ENCODE peak calls at places on chromosome 22, in six cellular contexts. Q is heart left ventricle, E is adrenal gland, T is body of pancreas, P is ovary, X is breast epithelium. U is an unnamed sample.

GRCh38 chr22:19974935-19975706 is 33.5 kb upstream of the TXNRD2 start:
- DNase-seq in E (no peak), T (no peak), P (no peak), X (no peak), Q (no peak), U (no peak)

GRCh38 chr22:46748948-46749681 is 11.1 kb upstream of the CERK start:
- DNase-seq in E (no peak), T (no peak), X (no peak), Q (no peak), P (no peak), U (no peak)

GRCh38 chr22:25824828-25825474 is 83.0 kb downstream of the MYO18B start:
- DNase-seq in Q (no peak), E (no peak), T (no peak), X (no peak), P (no peak), U (no peak)

GRCh38 chr22:39839917-39840510 is 53.5 kb downstream of the ENTHD1 start:
- DNase-seq in P (no peak), Q (no peak), T (no peak), E (no peak), X (no peak), U (peak; percentile 2)

GRCh38 chr22:20055144-20055543 is 24.9 kb upstream of the DGCR8 start:
- DNase-seq in T (no peak), E (no peak), P (no peak), Q (no peak), X (no peak), U (no peak)

GRCh38 chr22:31093090-31093850 is 12.2 kb downstream of the SMTN start:
- DNase-seq in P (peak; percentile 52), X (no peak), T (peak; percentile 64), Q (peak; percentile 81), E (no peak), U (peak; percentile 12)

GRCh38 chr22:31127181-31127772 is 4.5 kb downstream of the INPP5J start:
- DNase-seq in T (no peak), P (no peak), Q (no peak), E (no peak), X (no peak), U (no peak)

GRCh38 chr22:17794726-17795125 is 20.5 kb upstream of the BID start:
- DNase-seq in E (no peak), Q (no peak), T (no peak), X (no peak), P (no peak), U (no peak)

GRCh38 chr22:30868663-30869385 is 99.8 kb downstream of the MORC2 start:
- DNase-seq in T (peak; percentile 3), Q (peak; percentile 4), P (no peak), E (peak; percentile 40), X (peak; percentile 30), U (peak; percentile 12)

DNA sequence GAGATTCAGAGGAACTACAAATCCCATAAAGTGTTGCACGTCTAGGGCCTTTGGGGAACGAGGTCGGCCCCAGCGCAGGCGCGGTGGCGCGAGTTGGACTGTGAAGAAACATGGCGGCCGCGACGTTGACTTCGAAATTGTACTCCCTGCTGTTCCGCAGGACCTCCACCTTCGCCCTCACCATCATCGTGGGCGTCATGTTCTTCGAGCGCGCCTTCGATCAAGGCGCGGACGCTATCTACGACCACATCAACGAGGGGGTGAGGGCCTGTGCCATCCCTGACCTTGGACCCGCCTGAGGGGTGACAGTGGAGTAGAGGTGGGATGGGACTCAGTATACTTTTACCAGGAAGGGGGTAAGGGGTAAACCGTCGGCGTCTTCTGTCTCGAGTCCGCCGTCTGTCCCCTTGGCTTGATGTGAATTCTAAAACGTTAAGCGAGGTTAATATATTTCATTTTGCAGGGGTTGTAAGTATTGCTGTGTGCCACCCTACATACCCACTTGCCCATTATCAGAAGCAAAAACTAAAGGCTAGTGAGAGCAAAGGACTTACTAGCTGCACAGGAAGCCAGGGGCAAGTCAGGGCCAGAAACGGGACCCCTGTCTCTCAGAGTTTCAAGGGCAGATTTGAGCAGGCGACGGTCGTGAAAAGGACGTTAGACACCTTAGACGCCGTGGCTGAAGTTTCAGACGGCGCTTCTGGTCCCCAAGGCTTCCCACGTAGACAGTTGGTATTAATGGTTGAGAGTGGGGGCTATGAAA is at the start of gene UQCR10:
- DNase-seq in T (peak; percentile 96), Q (peak; percentile 92), E (peak; percentile 92), P (peak; percentile 91), X (peak; percentile 89), U (peak; percentile 85)
- TF ChIP-seq POLR2A in T (no peak), Q (peak; percentile 50), E (no peak), P (peak; percentile 74), X (peak; percentile 51), U (peak; percentile 83)

GRCh38 chr22:37624017-37624365 is 15.4 kb downstream of the GGA1 start:
- DNase-seq in T (no peak), X (no peak), P (no peak), E (no peak), Q (no peak), U (no peak)
- TF ChIP-seq POLR2A in T (no peak), X (no peak), P (no peak), E (no peak), Q (no peak), U (no peak)

GRCh38 chr22:37542959-37543358 is 17.3 kb upstream of the CDC42EP1 start:
- DNase-seq in T (no peak), P (no peak), Q (no peak), X (no peak), E (no peak), U (no peak)

GRCh38 chr22:37546436-37547248 is 13.6 kb upstream of the CDC42EP1 start:
- DNase-seq in Q (peak; percentile 87), X (no peak), T (peak; percentile 90), E (peak; percentile 91), P (peak; percentile 86), U (no peak)

GRCh38 chr22:37547249-37547741 is 13.0 kb upstream of the CDC42EP1 start:
- DNase-seq in Q (no peak), P (no peak), E (no peak), X (no peak), T (no peak), U (no peak)

GRCh38 chr22:37544955-37545702 is 15.2 kb upstream of the CDC42EP1 start:
- DNase-seq in T (peak; percentile 92), E (peak; percentile 89), P (peak; percentile 69), Q (peak; percentile 73), X (no peak), U (peak; percentile 64)

GRCh38 chr22:37545703-37546435 is 14.4 kb upstream of the CDC42EP1 start:
- DNase-seq in X (peak; percentile 89), P (peak; percentile 99), T (peak; percentile 80), E (peak; percentile 96), Q (peak; percentile 96), U (no peak)
- TF ChIP-seq POLR2A in X (peak; percentile 72), P (peak; percentile 89), T (peak; percentile 27), E (peak; percentile 85), Q (peak; percentile 32), U (no peak)

DNA sequence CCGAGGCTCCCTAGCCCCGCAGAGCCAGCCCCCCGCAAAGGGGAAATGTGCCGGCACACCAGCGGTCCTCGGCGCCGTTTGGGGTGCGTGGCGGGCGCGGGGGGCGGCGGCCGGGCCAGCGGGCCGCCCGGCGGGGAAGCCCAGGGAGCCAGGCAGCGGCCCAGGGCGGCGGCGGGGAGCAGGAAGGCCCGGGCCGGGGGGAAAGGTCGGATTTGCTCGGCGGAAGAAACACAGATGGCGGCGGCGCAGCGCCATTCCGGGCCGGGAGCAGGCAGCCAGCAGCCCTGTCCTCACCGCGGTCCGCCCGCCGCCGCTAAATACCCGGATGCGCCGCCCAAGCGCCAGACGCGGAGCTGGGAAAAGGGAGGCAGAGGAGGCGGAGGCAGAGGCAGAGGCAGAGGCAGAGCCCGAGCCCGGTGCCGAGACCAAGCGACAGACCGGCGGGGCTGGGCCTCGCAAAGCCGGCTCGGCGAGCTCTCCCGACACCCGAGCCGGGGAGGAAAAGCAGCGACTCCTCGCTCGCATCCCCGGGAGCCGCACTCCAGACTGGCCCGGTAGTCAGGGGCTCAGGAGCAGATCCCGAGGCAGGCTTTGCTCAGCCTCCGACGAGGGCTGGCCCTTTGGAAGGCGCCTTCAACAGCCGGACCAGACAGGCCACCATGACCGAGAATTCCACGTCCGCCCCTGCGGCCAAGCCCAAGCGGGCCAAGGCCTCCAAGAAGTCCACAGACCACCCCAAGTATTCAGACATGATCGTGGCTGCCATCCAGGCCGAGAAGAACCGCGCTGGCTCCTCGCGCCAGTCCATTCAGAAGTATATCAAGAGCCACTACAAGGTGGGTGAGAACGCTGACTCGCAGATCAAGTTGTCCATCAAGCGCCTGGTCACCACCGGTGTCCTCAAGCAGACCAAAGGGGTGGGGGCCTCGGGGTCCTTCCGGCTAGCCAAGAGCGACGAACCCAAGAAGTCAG is 2.6 kb upstream of the GCAT start:
- DNase-seq in T (peak; percentile 90), X (peak; percentile 94), Q (peak; percentile 92), E (peak; percentile 92), P (peak; percentile 82), U (peak; percentile 61)
- TF ChIP-seq POLR2A in T (peak; percentile 93), X (peak; percentile 89), Q (peak; percentile 78), E (peak; percentile 89), P (peak; percentile 76), U (no peak)

GRCh38 chr22:23787600-23787896 is 782 bp downstream of the SMARCB1 start:
- DNase-seq in T (no peak), Q (no peak), X (no peak), P (no peak), E (no peak), U (no peak)
- TF ChIP-seq POLR2A in T (no peak), Q (no peak), X (no peak), P (peak; percentile 20), E (no peak), U (no peak)

DNA sequence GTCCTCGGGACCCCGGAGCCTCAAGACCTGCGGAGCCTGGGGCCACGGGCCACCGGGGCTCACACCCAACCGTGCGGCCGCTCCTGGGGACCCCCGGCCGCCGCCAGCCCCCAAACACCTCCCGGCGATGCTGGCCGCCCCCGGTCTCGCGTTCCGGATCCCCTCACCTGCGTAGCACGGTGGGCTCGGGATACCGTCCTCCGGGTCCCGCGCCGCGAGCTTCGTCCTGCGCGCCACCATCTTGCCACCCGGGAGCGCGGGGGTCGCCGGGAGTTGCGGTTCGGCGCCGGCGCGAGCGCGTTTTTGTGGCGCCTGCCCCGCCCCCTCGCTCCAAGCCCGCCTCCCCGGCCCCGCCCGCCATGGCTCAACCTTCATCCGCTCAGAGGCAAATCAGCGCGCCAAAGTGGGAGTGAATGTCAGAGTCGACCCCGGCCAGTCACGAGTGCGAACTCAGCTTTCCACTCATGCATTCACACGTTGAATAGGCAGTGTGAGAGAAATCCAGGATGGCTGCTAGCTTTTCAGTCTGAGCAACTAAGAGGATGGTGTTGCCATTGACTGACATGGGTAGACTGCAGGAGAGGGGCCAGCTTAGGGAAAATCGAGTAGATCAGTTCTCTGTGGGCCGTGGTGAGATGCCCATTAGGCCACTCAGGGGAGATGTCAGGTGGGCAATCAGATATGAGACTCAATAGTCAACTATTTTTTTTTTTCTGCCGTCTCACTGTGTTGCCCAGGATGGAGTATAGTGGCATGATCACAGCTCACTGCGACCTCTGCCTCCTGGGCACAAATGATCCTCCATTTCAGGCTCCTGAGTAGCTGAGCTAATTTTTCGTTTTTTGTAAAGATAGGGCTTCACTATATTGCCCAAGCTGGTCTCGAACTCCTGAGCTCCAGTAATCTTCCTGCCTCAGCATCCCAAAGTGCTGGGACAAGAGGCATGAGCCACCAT is 28.3 kb downstream of the SERHL2 start:
- DNase-seq in T (peak; percentile 85), E (peak; percentile 79), X (peak; percentile 80), Q (peak; percentile 84), P (peak; percentile 80), U (peak; percentile 75)
- TF ChIP-seq POLR2A in T (no peak), E (peak; percentile 32), X (no peak), Q (peak; percentile 61), P (no peak), U (peak; percentile 67)

U was measured in GM12891.